ENCODE peak calls at places on chromosomes 3 and 15, in ten cellular contexts. K, A, N, L, T, J, V, F, P and S are unnamed samples.

GRCh38 chr15:90099072-90099867 is 3.0 kb downstream of the IDH2 start:
- DNase-seq in K (no peak), A (no peak), N (no peak), L (no peak), T (no peak), J (no peak), V (no peak), F (no peak), P (peak), S (no peak)

GRCh38 chr3:5384557-5384956 is 197.1 kb downstream of the EDEM1 start:
- DNase-seq in K (no peak), A (no peak), N (no peak), L (no peak), T (no peak), J (no peak), V (no peak), F (no peak), P (no peak), S (no peak)

GRCh38 chr3:57227204-57227929 is at the start of gene APPL1:
- DNase-seq in K (peak), A (peak), N (peak), L (peak), T (peak), J (peak), V (peak), F (peak), P (peak), S (peak)

GRCh38 chr3:191257286-191257685 is 58.2 kb downstream of the OSTN start:
- DNase-seq in K (no peak), A (no peak), N (no peak), L (no peak), T (no peak), J (no peak), V (no peak), F (no peak), P (no peak), S (no peak)

GRCh38 chr15:71634820-71635219 is 175.5 kb upstream of the NR2E3 start:
- DNase-seq in K (no peak), A (no peak), N (no peak), L (no peak), T (no peak), J (no peak), V (no peak), F (no peak), P (no peak), S (no peak)

GRCh38 chr15:82986442-82986780 is 401 bp downstream of the RAMAC start:
- DNase-seq in K (no peak), A (no peak), N (no peak), L (no peak), T (no peak), J (no peak), V (no peak), F (no peak), P (no peak), S (no peak)

GRCh38 chr3:128226794-128227399 is 73.6 kb downstream of the EEFSEC start:
- DNase-seq in K (peak), A (peak), N (peak), L (peak), T (no peak), J (no peak), V (peak), F (no peak), P (no peak), S (no peak)

GRCh38 chr15:94749848-94750617 is 518.7 kb downstream of the MCTP2 start:
- DNase-seq in K (no peak), A (peak), N (no peak), L (no peak), T (no peak), J (no peak), V (no peak), F (no peak), P (no peak), S (no peak)

GRCh38 chr15:74958320-74958907 is 1.8 kb upstream of the RPP25 start:
- DNase-seq in K (peak), A (peak), N (peak), L (peak), T (no peak), J (no peak), V (no peak), F (peak), P (peak), S (peak)

GRCh38 chr3:88742066-88742465 is 365.4 kb upstream of the EPHA3 start:
- DNase-seq in K (no peak), A (no peak), N (no peak), L (no peak), T (no peak), J (no peak), V (no peak), F (no peak), P (no peak), S (no peak)

GRCh38 chr15:39416258-39416657 is 164.6 kb upstream of the THBS1 start:
- DNase-seq in K (no peak), A (no peak), N (no peak), L (no peak), T (no peak), J (no peak), V (no peak), F (no peak), P (no peak), S (no peak)

GRCh38 chr3:11389570-11390268 is 117.5 kb downstream of the ATG7 start:
- DNase-seq in K (no peak), A (no peak), N (no peak), L (no peak), T (no peak), J (no peak), V (no peak), F (no peak), P (no peak), S (no peak)

GRCh38 chr15:46304320-46304719 is 669.5 kb downstream of the SQOR start:
- DNase-seq in K (peak), A (no peak), N (no peak), L (no peak), T (no peak), J (no peak), V (no peak), F (no peak), P (no peak), S (no peak)

GRCh38 chr15:41284425-41285177 is 47.8 kb downstream of the OIP5 start:
- DNase-seq in K (peak), A (peak), N (no peak), L (no peak), T (no peak), J (no peak), V (peak), F (peak), P (no peak), S (no peak)

GRCh38 chr3:43023766-43024165 is 44.7 kb downstream of the GASK1A start:
- DNase-seq in K (no peak), A (no peak), N (no peak), L (no peak), T (no peak), J (no peak), V (no peak), F (no peak), P (no peak), S (no peak)

DNA sequence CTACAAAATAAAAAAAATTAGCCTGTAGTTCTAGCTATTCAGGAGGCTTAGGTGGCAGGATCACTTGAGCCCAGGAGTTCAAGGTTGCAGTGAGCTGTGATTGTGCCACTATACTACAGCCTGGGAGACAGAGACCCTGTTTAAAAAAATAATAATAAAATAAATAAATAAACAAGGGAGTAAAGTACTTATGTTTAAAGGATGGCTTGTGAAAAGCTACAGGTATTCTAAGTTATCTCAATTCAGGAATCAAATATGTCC is 74.2 kb downstream of the ANKRD28 start:
- DNase-seq in K (no peak), A (no peak), N (no peak), L (no peak), T (no peak), J (no peak), V (no peak), F (no peak), P (no peak), S (no peak)
- H3K27ac ChIP-seq in K (peak), A (no peak), N (no peak), L (no peak), T (no peak), J (no peak), V (no peak), F (no peak), P (no peak), S (no peak)

DNA sequence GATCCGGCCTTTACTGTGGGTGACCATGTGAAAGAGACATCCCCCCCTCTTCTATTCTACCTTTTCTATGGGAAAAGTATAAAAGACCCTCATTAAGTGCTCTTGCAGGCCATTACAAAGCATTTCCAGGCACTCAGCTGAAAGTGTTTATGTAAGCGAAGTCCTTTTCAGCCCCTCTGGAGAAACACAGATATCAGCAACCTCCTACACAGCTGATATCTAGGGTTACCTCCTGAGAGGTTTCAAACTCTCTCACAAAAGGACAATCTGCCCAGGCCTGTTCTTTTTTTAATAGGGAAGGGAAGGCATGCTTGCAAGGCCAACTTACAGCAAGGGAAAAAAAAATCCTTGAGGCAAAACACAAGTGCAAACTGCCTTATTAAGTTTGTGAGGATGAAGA is 12.6 kb downstream of the ETV5 start:
- DNase-seq in K (no peak), A (no peak), N (no peak), L (no peak), T (no peak), J (no peak), V (no peak), F (no peak), P (no peak), S (no peak)
- H3K27ac ChIP-seq in K (peak), A (no peak), N (no peak), L (peak), T (no peak), J (no peak), V (no peak), F (no peak), P (peak), S (no peak)

DNA sequence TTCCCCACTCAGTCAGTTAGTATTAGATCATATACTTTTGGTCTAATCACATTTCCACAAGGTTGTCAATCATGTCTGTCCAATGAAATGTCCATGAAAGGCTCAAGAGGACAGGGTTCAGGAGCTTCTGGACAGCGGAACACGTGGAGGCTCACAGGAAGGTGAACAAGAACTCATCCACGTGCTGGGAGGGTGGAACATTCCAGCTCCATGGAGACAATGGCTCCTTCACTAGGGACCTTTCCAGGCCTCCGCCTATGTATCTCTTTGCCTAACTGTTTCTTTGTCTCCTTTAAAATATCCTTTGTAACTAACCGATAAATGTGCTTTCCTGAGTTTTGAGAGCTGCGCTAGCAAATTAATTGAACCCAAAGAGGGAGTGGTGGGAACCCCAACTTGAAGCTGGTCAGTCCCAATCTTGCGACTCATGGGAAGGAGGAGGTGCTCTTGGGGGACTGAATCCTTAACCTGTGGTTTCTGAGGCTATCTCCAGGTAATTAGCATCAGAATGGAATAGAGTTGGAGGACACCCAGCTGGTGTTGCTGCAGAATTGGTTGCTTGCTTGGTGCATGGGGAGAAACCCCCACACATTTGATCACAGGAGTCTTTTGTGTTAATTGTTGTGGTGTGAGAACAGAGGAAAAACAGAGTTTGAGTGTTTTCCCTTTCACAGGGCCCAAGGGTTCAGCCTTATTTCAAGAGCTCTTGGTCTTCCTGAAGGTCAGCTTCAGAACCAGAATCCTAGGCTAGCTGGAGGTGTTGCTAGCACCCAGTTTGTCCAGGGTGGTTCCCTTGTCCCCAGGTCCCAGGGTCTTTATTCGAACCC is 3.0 kb upstream of the TKT start:
- DNase-seq in K (peak), A (peak), N (no peak), L (no peak), T (no peak), J (no peak), V (peak), F (no peak), P (no peak), S (no peak)
- H3K27ac ChIP-seq in K (no peak), A (peak), N (no peak), L (no peak), T (no peak), J (no peak), V (peak), F (peak), P (no peak), S (no peak)

GRCh38 chr15:84926491-84927220 is 42.2 kb downstream of the SLC28A1 start:
- DNase-seq in K (no peak), A (no peak), N (no peak), L (no peak), T (no peak), J (no peak), V (no peak), F (no peak), P (no peak), S (no peak)

GRCh38 chr15:84929795-84930371 is 45.4 kb downstream of the SLC28A1 start:
- DNase-seq in K (peak), A (no peak), N (no peak), L (peak), T (no peak), J (no peak), V (no peak), F (no peak), P (no peak), S (no peak)

GRCh38 chr15:84924074-84924700 is 39.7 kb downstream of the SLC28A1 start:
- DNase-seq in K (no peak), A (no peak), N (peak), L (peak), T (no peak), J (no peak), V (no peak), F (no peak), P (no peak), S (no peak)

GRCh38 chr15:84925906-84926305 is 41.4 kb downstream of the SLC28A1 start:
- DNase-seq in K (no peak), A (no peak), N (no peak), L (no peak), T (no peak), J (no peak), V (no peak), F (no peak), P (no peak), S (no peak)

DNA sequence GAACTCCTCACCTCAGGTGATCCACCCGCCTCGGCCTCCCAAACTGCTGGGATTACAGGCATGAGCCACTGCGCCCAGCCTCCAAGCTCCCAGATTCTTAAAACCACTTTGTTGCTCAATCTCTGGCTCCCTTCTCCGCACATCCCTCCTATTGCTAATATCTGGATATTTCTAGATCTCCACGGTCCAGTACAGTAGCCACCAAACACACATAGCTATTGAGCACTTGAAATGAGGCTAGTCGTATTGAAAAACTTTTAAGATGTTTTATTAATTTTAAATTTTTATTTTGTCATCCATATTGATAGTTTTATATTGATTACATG is 44.3 kb downstream of the SLC28A1 start:
- DNase-seq in K (no peak), A (no peak), N (no peak), L (no peak), T (no peak), J (no peak), V (no peak), F (no peak), P (no peak), S (no peak)
- H3K27ac ChIP-seq in K (no peak), A (no peak), N (no peak), L (no peak), T (no peak), J (no peak), V (no peak), F (no peak), P (no peak), S (no peak)

GRCh38 chr15:42498212-42499038 is 3.0 kb downstream of the SNAP23 start:
- DNase-seq in K (no peak), A (no peak), N (no peak), L (no peak), T (no peak), J (no peak), V (no peak), F (no peak), P (no peak), S (no peak)
- H3K27ac ChIP-seq in K (peak), A (peak), N (peak), L (no peak), T (no peak), J (no peak), V (no peak), F (peak), P (peak), S (no peak)

GRCh38 chr3:85077018-85077417 is 118.2 kb downstream of the CADM2 start:
- DNase-seq in K (no peak), A (no peak), N (no peak), L (no peak), T (no peak), J (no peak), V (no peak), F (no peak), P (no peak), S (no peak)

GRCh38 chr3:85075663-85076062 is 116.9 kb downstream of the CADM2 start:
- DNase-seq in K (no peak), A (no peak), N (no peak), L (no peak), T (no peak), J (no peak), V (no peak), F (no peak), P (no peak), S (no peak)

GRCh38 chr3:85081191-85081895 is 122.6 kb downstream of the CADM2 start:
- DNase-seq in K (no peak), A (no peak), N (no peak), L (no peak), T (no peak), J (no peak), V (peak), F (no peak), P (no peak), S (no peak)
- H3K27ac ChIP-seq in K (no peak), A (no peak), N (no peak), L (no peak), T (no peak), J (no peak), V (no peak), F (no peak), P (no peak), S (no peak)

GRCh38 chr15:87502173-87502572 is 754.4 kb downstream of the NTRK3 start:
- DNase-seq in K (no peak), A (no peak), N (no peak), L (no peak), T (no peak), J (no peak), V (no peak), F (no peak), P (no peak), S (no peak)
- H3K27ac ChIP-seq in K (no peak), A (no peak), N (no peak), L (no peak), T (no peak), J (no peak), V (no peak), F (no peak), P (no peak), S (no peak)

DNA sequence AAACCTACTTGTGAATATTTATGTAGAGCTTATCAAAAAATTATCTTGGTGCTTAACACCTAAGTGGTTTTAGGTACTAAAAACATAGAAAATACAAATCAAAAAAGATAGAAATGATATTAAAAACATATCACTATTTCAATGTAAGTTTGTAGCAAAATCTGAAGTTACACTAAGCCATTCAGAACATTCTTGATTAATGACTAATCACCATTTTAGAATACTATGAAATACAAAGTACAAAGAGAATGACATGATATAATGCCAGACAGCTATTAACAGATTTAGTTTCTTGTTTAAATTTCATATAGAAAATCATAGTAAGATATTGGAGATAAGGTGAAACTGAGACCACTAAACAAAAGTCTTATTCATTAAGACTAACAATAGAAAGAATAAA is 169.7 kb upstream of the AGTR1 start:
- DNase-seq in K (no peak), A (no peak), N (no peak), L (no peak), T (no peak), J (no peak), V (no peak), F (no peak), P (no peak), S (no peak)
- H3K27ac ChIP-seq in K (no peak), A (no peak), N (no peak), L (no peak), T (no peak), J (no peak), V (no peak), F (no peak), P (no peak), S (no peak)

GRCh38 chr3:183513046-183513706 is 42.3 kb downstream of the KLHL6 start:
- DNase-seq in K (no peak), A (no peak), N (no peak), L (no peak), T (peak), J (peak), V (peak), F (peak), P (no peak), S (no peak)
- H3K27ac ChIP-seq in K (no peak), A (no peak), N (no peak), L (no peak), T (peak), J (no peak), V (no peak), F (no peak), P (peak), S (no peak)

GRCh38 chr3:13869944-13870343 is 9.9 kb downstream of the WNT7A start:
- DNase-seq in K (no peak), A (no peak), N (no peak), L (no peak), T (no peak), J (no peak), V (no peak), F (no peak), P (peak), S (no peak)

GRCh38 chr3:13873818-13874217 is 6.1 kb downstream of the WNT7A start:
- DNase-seq in K (no peak), A (no peak), N (no peak), L (no peak), T (no peak), J (no peak), V (no peak), F (no peak), P (no peak), S (no peak)

GRCh38 chr3:13872451-13872850 is 7.4 kb downstream of the WNT7A start:
- DNase-seq in K (no peak), A (no peak), N (no peak), L (no peak), T (no peak), J (no peak), V (peak), F (no peak), P (no peak), S (no peak)

GRCh38 chr3:13870902-13871301 is 9.0 kb downstream of the WNT7A start:
- DNase-seq in K (no peak), A (no peak), N (no peak), L (no peak), T (no peak), J (no peak), V (no peak), F (no peak), P (no peak), S (no peak)

GRCh38 chr3:13871791-13872190 is 8.1 kb downstream of the WNT7A start:
- DNase-seq in K (no peak), A (no peak), N (no peak), L (no peak), T (no peak), J (no peak), V (no peak), F (no peak), P (peak), S (no peak)
- H3K27ac ChIP-seq in K (no peak), A (no peak), N (no peak), L (no peak), T (no peak), J (no peak), V (no peak), F (no peak), P (no peak), S (no peak)